ENCODE peak calls at places on chromosomes 4 and X, in ten cellular contexts. One of them, this sample, is unnamed.

GRCh38 chr4:2936773-2937145 is 26.4 kb downstream of the NOP14 start:
- DNase-seq in ovary: peak; percentile 44
- DNase-seq in HepG2: no peak
- DNase-seq in suprapubic skin: peak; percentile 71
- DNase-seq in SK-N-SH: no peak
- DNase-seq in stomach: no peak
- DNase-seq in tibial nerve: no peak
- DNase-seq in K562: peak; percentile 56
- DNase-seq in A549: no peak
- DNase-seq in upper lobe of left lung: peak; percentile 22
- DNase-seq in this sample: no peak

GRCh38 chr4:121156822-121157769 is 7.0 kb downstream of the TNIP3 start:
- DNase-seq in A549: peak; percentile 47
- DNase-seq in suprapubic skin: no peak
- DNase-seq in ovary: peak; percentile 32
- DNase-seq in stomach: no peak
- DNase-seq in SK-N-SH: peak; percentile 39
- DNase-seq in HepG2: no peak
- DNase-seq in K562: peak; percentile 0
- DNase-seq in upper lobe of left lung: peak; percentile 79
- DNase-seq in tibial nerve: peak; percentile 31
- DNase-seq in this sample: no peak

GRCh38 chr4:83589283-83589682 is 53.4 kb downstream of the GPAT3 start:
- DNase-seq in upper lobe of left lung: no peak
- DNase-seq in suprapubic skin: no peak
- DNase-seq in tibial nerve: no peak
- DNase-seq in HepG2: no peak
- DNase-seq in ovary: no peak
- DNase-seq in A549: no peak
- DNase-seq in SK-N-SH: no peak
- DNase-seq in K562: peak; percentile 65
- DNase-seq in stomach: no peak
- DNase-seq in this sample: no peak

GRCh38 chr4:123661080-123661737 is 264.6 kb downstream of the SPRY1 start:
- DNase-seq in SK-N-SH: peak; percentile 24
- DNase-seq in stomach: no peak
- DNase-seq in HepG2: no peak
- DNase-seq in ovary: no peak
- DNase-seq in K562: no peak
- DNase-seq in upper lobe of left lung: no peak
- DNase-seq in suprapubic skin: no peak
- DNase-seq in A549: no peak
- DNase-seq in tibial nerve: no peak
- DNase-seq in this sample: no peak

GRCh38 chr4:3241905-3242304 is 7.1 kb upstream of the MSANTD1 start:
- DNase-seq in A549: no peak
- DNase-seq in HepG2: no peak
- DNase-seq in ovary: peak; percentile 83
- DNase-seq in stomach: no peak
- DNase-seq in tibial nerve: no peak
- DNase-seq in SK-N-SH: no peak
- DNase-seq in K562: peak; percentile 81
- DNase-seq in suprapubic skin: no peak
- DNase-seq in upper lobe of left lung: no peak
- DNase-seq in this sample: no peak

GRCh38 chr4:82718067-82718935 is 80.3 kb downstream of the SCD5 start:
- DNase-seq in upper lobe of left lung: no peak
- DNase-seq in stomach: no peak
- DNase-seq in tibial nerve: peak; percentile 71
- DNase-seq in SK-N-SH: no peak
- DNase-seq in ovary: peak; percentile 79
- DNase-seq in K562: no peak
- DNase-seq in A549: no peak
- DNase-seq in HepG2: peak; percentile 9
- DNase-seq in suprapubic skin: no peak
- DNase-seq in this sample: no peak

GRCh38 chr4:168059251-168059650 is 33.1 kb upstream of the ANXA10 start:
- DNase-seq in suprapubic skin: no peak
- DNase-seq in A549: no peak
- DNase-seq in tibial nerve: no peak
- DNase-seq in SK-N-SH: no peak
- DNase-seq in K562: no peak
- DNase-seq in upper lobe of left lung: no peak
- DNase-seq in HepG2: no peak
- DNase-seq in ovary: no peak
- DNase-seq in stomach: no peak
- DNase-seq in this sample: no peak

GRCh38 chrX:118807151-118808017 is 16.2 kb upstream of the ZCCHC12 start:
- DNase-seq in tibial nerve: peak; percentile 16
- DNase-seq in K562: peak; percentile 60
- DNase-seq in upper lobe of left lung: peak; percentile 37
- DNase-seq in SK-N-SH: peak; percentile 45
- DNase-seq in stomach: peak; percentile 35
- DNase-seq in suprapubic skin: no peak
- DNase-seq in A549: peak; percentile 67
- DNase-seq in HepG2: peak; percentile 33
- DNase-seq in ovary: peak; percentile 47
- DNase-seq in this sample: no peak

GRCh38 chr4:24763631-24764302 is 31.6 kb upstream of the SOD3 start:
- DNase-seq in K562: no peak
- DNase-seq in upper lobe of left lung: peak; percentile 44
- DNase-seq in HepG2: no peak
- DNase-seq in A549: peak; percentile 18
- DNase-seq in stomach: no peak
- DNase-seq in suprapubic skin: no peak
- DNase-seq in ovary: no peak
- DNase-seq in tibial nerve: no peak
- DNase-seq in SK-N-SH: no peak
- DNase-seq in this sample: peak; percentile 80

GRCh38 chrX:15747626-15748173 is 9.6 kb downstream of the CA5B start:
- DNase-seq in tibial nerve: no peak
- DNase-seq in upper lobe of left lung: no peak
- DNase-seq in K562: peak; percentile 57
- DNase-seq in stomach: no peak
- DNase-seq in suprapubic skin: no peak
- DNase-seq in A549: no peak
- DNase-seq in HepG2: no peak
- DNase-seq in SK-N-SH: no peak
- DNase-seq in ovary: no peak
- DNase-seq in this sample: no peak

GRCh38 chr4:128596844-128597243 is 212.7 kb upstream of the JADE1 start:
- DNase-seq in suprapubic skin: no peak
- DNase-seq in upper lobe of left lung: no peak
- DNase-seq in SK-N-SH: no peak
- DNase-seq in ovary: no peak
- DNase-seq in A549: peak; percentile 65
- DNase-seq in stomach: no peak
- DNase-seq in K562: no peak
- DNase-seq in tibial nerve: no peak
- DNase-seq in HepG2: peak; percentile 20
- DNase-seq in this sample: no peak

GRCh38 chr4:128600996-128601857 is 208.3 kb upstream of the JADE1 start:
- DNase-seq in A549: peak; percentile 94
- DNase-seq in HepG2: peak; percentile 93
- DNase-seq in upper lobe of left lung: peak; percentile 87
- DNase-seq in stomach: peak; percentile 73
- DNase-seq in K562: peak; percentile 88
- DNase-seq in suprapubic skin: no peak
- DNase-seq in SK-N-SH: peak; percentile 31
- DNase-seq in ovary: peak; percentile 82
- DNase-seq in tibial nerve: peak; percentile 71
- DNase-seq in this sample: no peak

GRCh38 chr4:128597515-128597914 is 212.0 kb upstream of the JADE1 start:
- DNase-seq in SK-N-SH: no peak
- DNase-seq in ovary: no peak
- DNase-seq in upper lobe of left lung: no peak
- DNase-seq in K562: no peak
- DNase-seq in suprapubic skin: no peak
- DNase-seq in HepG2: no peak
- DNase-seq in tibial nerve: no peak
- DNase-seq in stomach: no peak
- DNase-seq in A549: no peak
- DNase-seq in this sample: no peak

GRCh38 chr4:128601992-128602695 is 207.4 kb upstream of the JADE1 start:
- DNase-seq in A549: peak; percentile 51
- DNase-seq in HepG2: no peak
- DNase-seq in SK-N-SH: no peak
- DNase-seq in tibial nerve: no peak
- DNase-seq in upper lobe of left lung: no peak
- DNase-seq in suprapubic skin: no peak
- DNase-seq in ovary: peak; percentile 48
- DNase-seq in stomach: no peak
- DNase-seq in K562: peak; percentile 82
- DNase-seq in this sample: no peak

DNA sequence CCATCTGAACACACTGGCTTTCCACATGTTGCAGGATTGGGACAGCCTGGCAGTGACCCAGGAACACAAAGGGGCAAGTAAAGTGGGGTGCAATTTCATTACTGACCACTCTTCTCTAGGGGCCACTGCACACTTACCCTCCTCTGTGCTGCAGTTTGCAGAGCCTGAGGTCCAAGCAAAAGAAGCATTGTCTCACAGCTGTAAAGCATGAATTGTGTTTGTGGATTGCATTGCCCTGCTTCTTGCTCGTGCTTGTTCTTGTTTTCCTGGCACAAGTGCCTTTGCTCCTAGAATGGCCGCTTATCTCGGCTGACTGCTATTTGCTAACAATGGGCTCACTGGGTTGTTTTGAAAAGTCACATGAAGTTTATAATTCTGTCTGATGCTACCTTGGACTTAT is 209.1 kb upstream of the JADE1 start:
- DNase-seq in tibial nerve: peak; percentile 25
- DNase-seq in A549: no peak
- DNase-seq in HepG2: peak; percentile 33
- DNase-seq in upper lobe of left lung: peak; percentile 35
- DNase-seq in stomach: peak; percentile 37
- DNase-seq in suprapubic skin: no peak
- DNase-seq in ovary: peak; percentile 52
- DNase-seq in K562: no peak
- DNase-seq in SK-N-SH: no peak
- DNase-seq in this sample: no peak
- TF ChIP-seq EP300 in tibial nerve: peak; percentile 82
- TF ChIP-seq EP300 in A549: no peak
- TF ChIP-seq EP300 in HepG2: no peak
- TF ChIP-seq EP300 in upper lobe of left lung: no peak
- TF ChIP-seq EP300 in stomach: no peak
- TF ChIP-seq EP300 in suprapubic skin: no peak
- TF ChIP-seq EP300 in ovary: no peak
- TF ChIP-seq EP300 in K562: no peak
- TF ChIP-seq EP300 in SK-N-SH: no peak
- TF ChIP-seq EP300 in this sample: no peak

GRCh38 chr4:115711575-115711974 is 598.2 kb upstream of the NDST4 start:
- DNase-seq in A549: no peak
- DNase-seq in ovary: no peak
- DNase-seq in suprapubic skin: no peak
- DNase-seq in tibial nerve: no peak
- DNase-seq in SK-N-SH: no peak
- DNase-seq in stomach: no peak
- DNase-seq in upper lobe of left lung: no peak
- DNase-seq in HepG2: no peak
- DNase-seq in K562: no peak
- DNase-seq in this sample: no peak
- TF ChIP-seq EP300 in A549: no peak
- TF ChIP-seq EP300 in ovary: no peak
- TF ChIP-seq EP300 in suprapubic skin: no peak
- TF ChIP-seq EP300 in tibial nerve: no peak
- TF ChIP-seq EP300 in SK-N-SH: no peak
- TF ChIP-seq EP300 in stomach: no peak
- TF ChIP-seq EP300 in upper lobe of left lung: no peak
- TF ChIP-seq EP300 in HepG2: no peak
- TF ChIP-seq EP300 in K562: no peak
- TF ChIP-seq EP300 in this sample: no peak

GRCh38 chrX:2401590-2402360 is 99.0 kb downstream of the DHRSX start:
- DNase-seq in suprapubic skin: peak; percentile 78
- DNase-seq in A549: no peak
- DNase-seq in ovary: no peak
- DNase-seq in upper lobe of left lung: no peak
- DNase-seq in K562: no peak
- DNase-seq in stomach: peak; percentile 57
- DNase-seq in tibial nerve: peak; percentile 23
- DNase-seq in HepG2: peak; percentile 94
- DNase-seq in SK-N-SH: no peak
- DNase-seq in this sample: no peak

GRCh38 chrX:2398341-2398656 is 102.5 kb downstream of the DHRSX start:
- DNase-seq in stomach: no peak
- DNase-seq in suprapubic skin: no peak
- DNase-seq in K562: no peak
- DNase-seq in ovary: no peak
- DNase-seq in A549: no peak
- DNase-seq in SK-N-SH: no peak
- DNase-seq in HepG2: no peak
- DNase-seq in upper lobe of left lung: no peak
- DNase-seq in tibial nerve: no peak
- DNase-seq in this sample: no peak

GRCh38 chrX:2397648-2398340 is 103.0 kb downstream of the DHRSX start:
- DNase-seq in HepG2: no peak
- DNase-seq in suprapubic skin: peak; percentile 71
- DNase-seq in tibial nerve: no peak
- DNase-seq in stomach: no peak
- DNase-seq in SK-N-SH: no peak
- DNase-seq in A549: no peak
- DNase-seq in K562: no peak
- DNase-seq in ovary: no peak
- DNase-seq in upper lobe of left lung: no peak
- DNase-seq in this sample: no peak

GRCh38 chrX:2402361-2402690 is 98.5 kb downstream of the DHRSX start:
- DNase-seq in A549: no peak
- DNase-seq in upper lobe of left lung: no peak
- DNase-seq in SK-N-SH: no peak
- DNase-seq in stomach: no peak
- DNase-seq in K562: no peak
- DNase-seq in tibial nerve: no peak
- DNase-seq in HepG2: no peak
- DNase-seq in suprapubic skin: peak; percentile 54
- DNase-seq in ovary: no peak
- DNase-seq in this sample: no peak

GRCh38 chrX:2401201-2401589 is 99.6 kb downstream of the DHRSX start:
- DNase-seq in SK-N-SH: no peak
- DNase-seq in stomach: no peak
- DNase-seq in ovary: no peak
- DNase-seq in suprapubic skin: peak; percentile 75
- DNase-seq in A549: no peak
- DNase-seq in K562: no peak
- DNase-seq in tibial nerve: no peak
- DNase-seq in upper lobe of left lung: no peak
- DNase-seq in HepG2: no peak
- DNase-seq in this sample: no peak
- TF ChIP-seq EP300 in SK-N-SH: no peak
- TF ChIP-seq EP300 in stomach: no peak
- TF ChIP-seq EP300 in ovary: no peak
- TF ChIP-seq EP300 in suprapubic skin: no peak
- TF ChIP-seq EP300 in A549: no peak
- TF ChIP-seq EP300 in K562: no peak
- TF ChIP-seq EP300 in tibial nerve: no peak
- TF ChIP-seq EP300 in upper lobe of left lung: no peak
- TF ChIP-seq EP300 in HepG2: no peak
- TF ChIP-seq EP300 in this sample: peak; percentile 2

DNA sequence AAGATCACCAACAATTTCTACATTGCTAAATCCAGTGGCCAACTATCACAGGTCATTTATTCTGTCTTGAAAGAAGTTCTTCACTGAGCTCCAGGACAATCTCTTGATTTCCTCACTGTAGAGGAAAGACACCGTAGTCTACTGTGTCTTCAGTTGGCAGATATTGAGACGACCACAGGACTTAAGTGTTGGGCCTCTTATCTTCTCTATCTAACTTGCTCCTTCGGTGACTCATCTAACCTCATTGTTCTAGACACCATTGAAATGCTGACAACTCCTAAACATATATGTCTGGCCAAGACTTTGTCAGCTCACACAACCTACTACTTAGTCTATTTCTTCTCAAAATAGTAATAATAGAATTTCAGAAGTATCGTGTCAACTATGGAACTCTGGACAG is 425.8 kb downstream of the ARAP2 start:
- DNase-seq in SK-N-SH: no peak
- DNase-seq in upper lobe of left lung: no peak
- DNase-seq in stomach: no peak
- DNase-seq in tibial nerve: no peak
- DNase-seq in ovary: no peak
- DNase-seq in A549: no peak
- DNase-seq in suprapubic skin: no peak
- DNase-seq in K562: no peak
- DNase-seq in HepG2: no peak
- DNase-seq in this sample: no peak
- TF ChIP-seq EP300 in SK-N-SH: no peak
- TF ChIP-seq EP300 in upper lobe of left lung: no peak
- TF ChIP-seq EP300 in stomach: no peak
- TF ChIP-seq EP300 in tibial nerve: no peak
- TF ChIP-seq EP300 in ovary: no peak
- TF ChIP-seq EP300 in A549: no peak
- TF ChIP-seq EP300 in suprapubic skin: no peak
- TF ChIP-seq EP300 in K562: no peak
- TF ChIP-seq EP300 in HepG2: no peak
- TF ChIP-seq EP300 in this sample: no peak